ENCODE peak calls at places on chromosomes 5 and 9, in ten cellular contexts. L is esophagus muscularis mucosa, V is A549, X is transverse colon, W is HCT116, N is heart left ventricle, Q is IMR-90, D is esophagus squamous epithelium, I is sigmoid colon, F is ovary. B is an unnamed sample.

GRCh38 chr5:138276402-138277054 is 2.1 kb upstream of the GFRA3 start:
- DNase-seq in L (no peak), V (peak; percentile 24), X (no peak), W (no peak), N (no peak), Q (no peak), D (no peak), I (no peak), F (no peak), B (no peak)

GRCh38 chr5:179262126-179262920 is 82.9 kb downstream of the ADAMTS2 start:
- DNase-seq in L (no peak), V (no peak), X (peak; percentile 4), W (no peak), N (peak; percentile 45), Q (no peak), D (no peak), I (peak; percentile 56), F (peak; percentile 32), B (no peak)

GRCh38 chr5:154138701-154139100 is 51.8 kb upstream of the GALNT10 start:
- DNase-seq in L (peak; percentile 60), V (no peak), X (no peak), W (no peak), N (peak; percentile 70), Q (no peak), D (no peak), I (peak; percentile 71), F (no peak), B (no peak)

GRCh38 chr9:16806674-16807073 is 63.8 kb downstream of the BNC2 start:
- DNase-seq in L (no peak), V (no peak), X (no peak), W (no peak), N (no peak), Q (no peak), D (no peak), I (no peak), F (no peak), B (no peak)

GRCh38 chr5:99605904-99606303 is 677.1 kb upstream of the CHD1 start:
- DNase-seq in L (no peak), V (no peak), X (no peak), W (no peak), N (no peak), Q (no peak), D (no peak), I (no peak), F (no peak), B (no peak)

GRCh38 chr5:176740131-176740701 is 70.1 kb upstream of the UNC5A start:
- DNase-seq in L (peak; percentile 80), V (no peak), X (no peak), W (no peak), N (peak; percentile 34), Q (no peak), D (no peak), I (peak; percentile 40), F (peak; percentile 8), B (no peak)

GRCh38 chr5:145697251-145698016 is 137.7 kb downstream of the PRELID2 start:
- DNase-seq in L (no peak), V (peak; percentile 53), X (peak; percentile 22), W (peak; percentile 40), N (no peak), Q (peak; percentile 49), D (no peak), I (no peak), F (no peak), B (no peak)

GRCh38 chr5:167802755-167803431 is 488.6 kb upstream of the WWC1 start:
- DNase-seq in L (no peak), V (no peak), X (no peak), W (no peak), N (no peak), Q (no peak), D (no peak), I (no peak), F (no peak), B (no peak)

GRCh38 chr5:43400082-43400481 is 12.1 kb downstream of the CCL28 start:
- DNase-seq in L (no peak), V (no peak), X (no peak), W (no peak), N (no peak), Q (peak; percentile 21), D (no peak), I (no peak), F (no peak), B (no peak)

GRCh38 chr5:43401827-43402226 is 10.4 kb downstream of the CCL28 start:
- DNase-seq in L (peak; percentile 10), V (peak; percentile 62), X (no peak), W (peak; percentile 19), N (no peak), Q (peak; percentile 13), D (no peak), I (no peak), F (no peak), B (no peak)

DNA sequence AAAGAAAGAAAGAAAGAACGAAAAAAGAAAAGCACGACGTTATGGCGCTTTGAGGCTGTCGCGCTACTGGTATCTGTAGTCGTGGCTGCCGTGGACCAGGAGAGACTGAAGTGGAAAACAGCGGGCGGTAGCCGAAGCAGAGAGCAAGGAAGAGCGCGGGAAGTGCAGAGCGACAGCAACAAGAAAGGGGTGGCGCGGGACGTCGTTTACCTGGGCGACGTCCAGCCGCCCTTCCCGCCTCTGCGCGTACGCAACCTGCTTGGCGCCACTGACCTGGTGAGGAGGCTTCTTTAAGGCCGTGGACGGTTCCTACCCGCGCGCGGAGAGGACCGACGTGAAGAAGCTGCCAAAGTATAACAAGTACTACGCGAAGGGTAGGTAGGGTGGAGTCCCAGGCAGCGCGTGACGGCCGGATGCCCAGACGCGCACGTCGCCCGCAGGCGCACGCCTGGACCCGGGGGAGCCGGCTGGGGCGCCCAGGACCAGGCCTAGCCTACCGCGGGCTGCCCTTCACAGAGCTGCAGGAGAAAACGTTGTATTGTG is 15.4 kb downstream of the CCL28 start:
- DNase-seq in L (peak; percentile 91), V (peak; percentile 17), X (peak; percentile 45), W (no peak), N (peak; percentile 71), Q (no peak), D (no peak), I (peak; percentile 64), F (peak; percentile 29), B (no peak)
- H3K4me3 ChIP-seq in L (peak overlapping the region; percentile 61), V (peak overlapping the region; percentile 37), X (peak overlapping the region; percentile 27), W (no peak overlapping the region), N (peak overlapping the region; percentile 62), Q (peak overlapping the region; percentile 42), D (peak overlapping the region; percentile 64), I (peak overlapping the region; percentile 49), F (peak overlapping the region; percentile 39), B (peak overlapping the region; percentile 52)

GRCh38 chr5:144487761-144488160 is 317.1 kb downstream of the KCTD16 start:
- DNase-seq in L (no peak), V (no peak), X (no peak), W (no peak), N (no peak), Q (no peak), D (no peak), I (no peak), F (no peak), B (no peak)

GRCh38 chr5:144485540-144485939 is 314.9 kb downstream of the KCTD16 start:
- DNase-seq in L (no peak), V (no peak), X (no peak), W (no peak), N (no peak), Q (no peak), D (no peak), I (no peak), F (no peak), B (no peak)

GRCh38 chr5:144484124-144484897 is 313.6 kb downstream of the KCTD16 start:
- DNase-seq in L (no peak), V (no peak), X (no peak), W (no peak), N (no peak), Q (peak; percentile 67), D (no peak), I (no peak), F (no peak), B (no peak)

DNA sequence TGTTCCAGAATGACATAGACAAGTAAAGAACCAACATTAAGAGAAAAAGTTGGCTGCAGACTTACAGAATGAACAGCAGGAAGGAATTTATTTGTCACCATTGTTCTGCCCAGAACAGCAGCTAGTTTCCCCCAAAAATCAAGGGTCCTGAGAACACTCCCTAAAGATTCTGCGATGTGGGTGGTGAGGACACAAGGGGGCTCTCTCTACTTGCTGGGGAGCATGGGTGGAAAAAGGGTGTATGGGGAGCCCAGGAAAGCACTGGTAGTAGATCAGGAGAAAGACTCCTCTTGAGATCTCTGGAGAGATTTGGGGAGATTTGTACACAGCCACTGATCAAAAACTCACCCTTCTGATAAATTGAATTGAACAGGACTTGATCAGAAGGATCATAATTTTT is 316.5 kb downstream of the KCTD16 start:
- DNase-seq in L (no peak), V (no peak), X (no peak), W (no peak), N (no peak), Q (no peak), D (no peak), I (no peak), F (no peak), B (no peak)
- H3K4me1 ChIP-seq in L (no peaks in the 10 kb centered on the region), V (no peaks in the 10 kb centered on the region), X (no peaks in the 10 kb centered on the region), W (no peaks in the 10 kb centered on the region), N (no peaks in the 10 kb centered on the region), Q (peaks cover 2% of the 10 kb centered on the region), D (no peaks in the 10 kb centered on the region), I (no peaks in the 10 kb centered on the region), F (no peaks in the 10 kb centered on the region), B (no peaks in the 10 kb centered on the region)

DNA sequence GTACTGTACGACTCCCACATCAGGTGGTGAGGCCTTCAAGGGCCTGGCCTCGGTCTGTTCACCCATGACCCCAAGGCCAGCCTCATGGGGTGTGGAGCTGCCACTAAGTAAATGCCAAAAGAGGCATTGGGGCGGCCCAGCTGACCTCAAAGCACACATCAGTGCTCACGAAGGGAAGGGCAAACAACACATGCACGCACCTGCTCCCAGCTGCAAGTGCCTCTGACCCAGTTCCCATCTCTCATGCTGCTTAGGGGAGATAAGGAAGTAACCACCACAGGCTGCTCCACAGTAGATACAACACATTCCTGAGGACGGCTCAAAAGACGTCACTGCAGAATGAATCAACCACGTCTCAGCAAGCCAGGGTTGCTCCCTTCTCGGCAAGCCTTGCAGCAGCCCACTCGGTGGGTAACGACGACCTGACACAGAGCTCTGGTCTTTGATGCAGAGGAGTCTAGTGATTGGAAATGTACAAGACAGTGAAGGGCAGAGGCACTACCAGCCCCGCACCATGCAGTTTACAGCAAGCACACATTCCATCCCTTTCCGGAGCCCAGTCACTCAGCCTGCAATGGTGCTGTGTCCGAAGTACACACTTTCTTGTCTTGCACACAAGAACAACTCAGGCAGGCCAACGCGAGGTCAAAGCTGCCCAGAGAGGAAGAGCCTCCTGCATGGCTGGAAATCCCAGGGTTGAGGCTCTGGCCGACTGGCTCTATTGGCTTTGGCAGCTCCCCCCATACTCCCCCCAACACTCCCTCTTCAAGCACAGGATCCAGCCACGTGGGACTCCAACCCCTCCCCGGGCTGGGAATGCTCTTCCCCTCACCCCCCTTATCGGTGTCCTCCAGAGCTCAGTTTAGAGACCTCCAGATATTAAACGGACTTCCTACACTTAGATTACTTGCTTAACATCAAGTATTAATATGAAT is 31.8 kb downstream of the FABP6 start:
- DNase-seq in L (no peak), V (peak; percentile 34), X (peak; percentile 56), W (no peak), N (no peak), Q (peak; percentile 99), D (no peak), I (no peak), F (peak; percentile 67), B (no peak)
- TF ChIP-seq POLR2A in L (no peak), V (no peak), X (peak; percentile 32), W (no peak), N (no peak), Q (no peak), D (no peak), I (no peak), F (no peak), B (no peak)

DNA sequence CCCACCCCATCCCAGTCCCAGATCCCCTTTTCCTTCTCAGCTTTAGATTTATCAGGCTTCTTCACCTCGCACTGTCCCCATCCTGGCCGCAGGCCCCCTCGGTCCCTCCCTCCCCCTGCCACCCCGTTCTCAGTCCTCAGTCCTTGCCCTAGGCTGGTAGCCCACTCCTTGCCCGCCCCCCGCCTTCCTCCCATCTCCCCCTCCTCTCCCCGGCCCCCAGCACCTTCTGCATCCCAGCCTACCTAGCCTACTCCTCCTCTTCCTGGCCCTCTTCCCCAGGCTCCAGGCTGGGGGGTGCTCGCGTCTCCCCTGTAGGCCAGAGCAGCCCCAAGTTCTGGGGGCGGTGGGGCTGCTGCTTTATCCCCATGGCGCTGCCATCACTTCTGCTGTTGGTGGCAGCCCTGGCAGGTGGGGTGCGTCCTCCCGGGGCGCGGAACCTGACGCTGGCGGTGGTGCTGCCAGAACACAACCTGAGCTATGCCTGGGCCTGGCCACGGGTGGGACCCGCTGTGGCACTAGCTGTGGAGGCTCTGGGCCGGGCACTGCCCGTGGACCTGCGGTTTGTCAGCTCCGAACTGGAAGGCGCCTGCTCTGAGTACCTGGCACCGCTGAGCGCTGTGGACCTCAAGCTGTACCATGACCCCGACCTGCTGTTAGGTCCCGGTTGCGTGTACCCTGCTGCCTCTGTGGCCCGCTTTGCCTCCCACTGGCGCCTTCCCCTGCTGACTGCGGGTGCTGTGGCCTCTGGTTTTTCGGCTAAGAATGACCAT is 838 bp downstream of the NPR2 start:
- DNase-seq in L (no peak), V (no peak), X (no peak), W (no peak), N (peak; percentile 64), Q (no peak), D (no peak), I (no peak), F (peak; percentile 51), B (peak; percentile 31)
- H3K4me3 ChIP-seq in L (peak overlapping the region; percentile 68), V (no peak overlapping the region), X (peak overlapping the region; percentile 41), W (no peak overlapping the region), N (peak overlapping the region; percentile 77), Q (peak overlapping the region; percentile 89), D (peak overlapping the region; percentile 74), I (peak overlapping the region; percentile 69), F (peak overlapping the region; percentile 33), B (peak overlapping the region; percentile 67)